ENCODE peak calls at places on chromosomes 16 and 17, in six cellular contexts. One of them, this sample, is unnamed.

GRCh38 chr16:67975321-67976105 is 4.8 kb downstream of the DPEP3 start:
- DNase-seq in lower leg skin: no peak
- DNase-seq in AG09319: no peak
- DNase-seq in HL-60: no peak
- DNase-seq in Calu3: no peak
- DNase-seq in heart right ventricle: no peak
- DNase-seq in this sample: no peak

GRCh38 chr16:79429276-79430128 is 171.0 kb downstream of the MAF start:
- DNase-seq in lower leg skin: no peak
- DNase-seq in AG09319: no peak
- DNase-seq in HL-60: no peak
- DNase-seq in Calu3: no peak
- DNase-seq in heart right ventricle: no peak
- DNase-seq in this sample: no peak

GRCh38 chr17:31574458-31574857 is 183.0 kb downstream of the RAB11FIP4 start:
- DNase-seq in lower leg skin: no peak
- DNase-seq in AG09319: no peak
- DNase-seq in HL-60: no peak
- DNase-seq in Calu3: no peak
- DNase-seq in heart right ventricle: no peak
- DNase-seq in this sample: no peak

GRCh38 chr17:61117983-61118382 is 281.7 kb upstream of the TBX2 start:
- DNase-seq in lower leg skin: no peak
- DNase-seq in AG09319: no peak
- DNase-seq in HL-60: no peak
- DNase-seq in Calu3: no peak
- DNase-seq in heart right ventricle: no peak
- DNase-seq in this sample: no peak

GRCh38 chr16:1645914-1646525 is 32.1 kb upstream of the JPT2 start:
- DNase-seq in lower leg skin: no peak
- DNase-seq in AG09319: no peak
- DNase-seq in HL-60: peak
- DNase-seq in Calu3: no peak
- DNase-seq in heart right ventricle: no peak
- DNase-seq in this sample: no peak

GRCh38 chr17:6098466-6099180 is 28.4 kb downstream of the WSCD1 start:
- DNase-seq in lower leg skin: no peak
- DNase-seq in AG09319: no peak
- DNase-seq in HL-60: no peak
- DNase-seq in Calu3: no peak
- DNase-seq in heart right ventricle: peak
- DNase-seq in this sample: no peak

GRCh38 chr16:54431997-54432367 is 145.4 kb upstream of the IRX3 start:
- DNase-seq in lower leg skin: no peak
- DNase-seq in AG09319: no peak
- DNase-seq in HL-60: no peak
- DNase-seq in Calu3: no peak
- DNase-seq in heart right ventricle: no peak
- DNase-seq in this sample: no peak

GRCh38 chr16:26240807-26241206 is 549.0 kb downstream of the HS3ST4 start:
- DNase-seq in lower leg skin: no peak
- DNase-seq in AG09319: no peak
- DNase-seq in HL-60: no peak
- DNase-seq in Calu3: no peak
- DNase-seq in heart right ventricle: no peak
- DNase-seq in this sample: no peak

GRCh38 chr17:78738698-78739097 is 43.4 kb downstream of the CYTH1 start:
- DNase-seq in lower leg skin: no peak
- DNase-seq in AG09319: no peak
- DNase-seq in HL-60: no peak
- DNase-seq in Calu3: no peak
- DNase-seq in heart right ventricle: no peak
- DNase-seq in this sample: no peak

GRCh38 chr16:83336630-83337029 is 471.1 kb upstream of the HSBP1 start:
- DNase-seq in lower leg skin: no peak
- DNase-seq in AG09319: peak
- DNase-seq in HL-60: no peak
- DNase-seq in Calu3: no peak
- DNase-seq in heart right ventricle: no peak
- DNase-seq in this sample: no peak

GRCh38 chr16:49700222-49700927 is 155.5 kb downstream of the ZNF423 start:
- DNase-seq in lower leg skin: peak
- DNase-seq in AG09319: no peak
- DNase-seq in HL-60: no peak
- DNase-seq in Calu3: no peak
- DNase-seq in heart right ventricle: peak
- DNase-seq in this sample: no peak

GRCh38 chr16:68367034-68367433 is 56.2 kb downstream of the PRMT7 start:
- DNase-seq in lower leg skin: no peak
- DNase-seq in AG09319: peak
- DNase-seq in HL-60: peak
- DNase-seq in Calu3: peak
- DNase-seq in heart right ventricle: no peak
- DNase-seq in this sample: no peak

DNA sequence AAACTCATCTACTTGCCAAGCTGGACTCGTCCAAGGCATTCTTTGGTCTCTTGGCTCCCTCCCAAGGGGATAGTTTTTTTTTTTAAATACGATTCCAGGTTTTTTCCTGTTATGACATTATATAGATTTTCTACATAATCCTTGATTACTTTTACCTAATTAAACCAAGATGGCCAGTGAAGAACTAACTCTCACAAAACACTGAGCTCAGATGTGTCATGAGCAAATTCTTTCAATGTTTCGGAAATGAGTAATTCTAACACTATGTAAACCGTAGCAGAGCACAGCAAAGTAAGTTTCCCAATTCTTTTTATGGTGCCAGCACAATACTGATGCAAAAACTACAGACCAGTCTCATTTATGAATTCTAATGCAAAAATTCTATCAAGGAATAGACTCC is 1.8 kb downstream of the ZNF23 start:
- DNase-seq in lower leg skin: no peak
- DNase-seq in AG09319: peak
- DNase-seq in HL-60: no peak
- DNase-seq in Calu3: no peak
- DNase-seq in heart right ventricle: no peak
- DNase-seq in this sample: peak
- TF ChIP-seq CTCF in lower leg skin: no peak
- TF ChIP-seq CTCF in AG09319: no peak
- TF ChIP-seq CTCF in HL-60: no peak
- TF ChIP-seq CTCF in Calu3: no peak
- TF ChIP-seq CTCF in heart right ventricle: no peak
- TF ChIP-seq CTCF in this sample: no peak

GRCh38 chr17:70527364-70527888 is 358.1 kb downstream of the KCNJ2 start:
- DNase-seq in lower leg skin: no peak
- DNase-seq in AG09319: no peak
- DNase-seq in HL-60: peak
- DNase-seq in Calu3: no peak
- DNase-seq in heart right ventricle: no peak
- DNase-seq in this sample: no peak
- TF ChIP-seq CTCF in lower leg skin: no peak
- TF ChIP-seq CTCF in AG09319: no peak
- TF ChIP-seq CTCF in HL-60: no peak
- TF ChIP-seq CTCF in Calu3: no peak
- TF ChIP-seq CTCF in heart right ventricle: no peak
- TF ChIP-seq CTCF in this sample: no peak

GRCh38 chr17:79984877-79985276 is 50.8 kb downstream of the TBC1D16 start:
- DNase-seq in lower leg skin: no peak
- DNase-seq in AG09319: no peak
- DNase-seq in HL-60: no peak
- DNase-seq in Calu3: no peak
- DNase-seq in heart right ventricle: no peak
- DNase-seq in this sample: no peak
- TF ChIP-seq CTCF in lower leg skin: no peak
- TF ChIP-seq CTCF in AG09319: no peak
- TF ChIP-seq CTCF in HL-60: no peak
- TF ChIP-seq CTCF in Calu3: no peak
- TF ChIP-seq CTCF in heart right ventricle: no peak
- TF ChIP-seq CTCF in this sample: no peak

DNA sequence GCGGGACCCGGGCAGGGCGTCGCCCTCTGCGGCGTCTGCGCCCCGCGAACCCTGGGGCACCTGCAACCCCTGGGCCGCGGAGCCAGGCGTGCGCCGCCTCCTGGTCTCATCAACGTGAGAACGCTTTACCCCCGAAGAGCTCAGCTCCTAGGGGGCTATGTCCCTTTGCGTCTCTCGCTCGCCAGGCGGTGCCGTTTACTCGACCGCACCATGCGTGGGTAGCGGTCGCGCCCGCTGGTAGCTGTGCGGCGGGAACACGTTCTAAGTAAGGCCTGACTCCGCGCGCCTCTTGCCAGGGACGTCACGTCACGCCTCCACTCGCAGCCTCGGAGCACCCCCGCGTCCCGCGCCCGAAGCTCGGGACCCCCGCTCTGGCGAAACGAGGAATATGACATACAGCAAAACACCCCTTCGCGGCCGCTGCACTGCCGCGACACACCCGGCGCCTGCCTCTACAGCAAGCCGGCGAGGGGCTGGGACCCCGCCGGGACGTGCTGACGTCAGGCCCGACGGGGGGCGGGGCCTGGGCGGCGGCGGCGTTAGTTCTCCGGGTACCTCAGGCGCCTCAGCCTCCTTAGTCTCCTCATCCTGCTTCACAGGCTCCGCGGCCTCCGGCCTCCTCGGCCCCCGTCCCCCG is at the start of gene RAB11FIP3:
- DNase-seq in lower leg skin: peak
- DNase-seq in AG09319: peak
- DNase-seq in HL-60: peak
- DNase-seq in Calu3: peak
- DNase-seq in heart right ventricle: peak
- DNase-seq in this sample: no peak
- TF ChIP-seq CTCF in lower leg skin: no peak
- TF ChIP-seq CTCF in AG09319: peak
- TF ChIP-seq CTCF in HL-60: no peak
- TF ChIP-seq CTCF in Calu3: no peak
- TF ChIP-seq CTCF in heart right ventricle: peak
- TF ChIP-seq CTCF in this sample: peak

GRCh38 chr16:86924537-86924936 is 346.2 kb downstream of the FOXL1 start:
- DNase-seq in lower leg skin: no peak
- DNase-seq in AG09319: peak
- DNase-seq in HL-60: no peak
- DNase-seq in Calu3: no peak
- DNase-seq in heart right ventricle: no peak
- DNase-seq in this sample: peak

GRCh38 chr16:86925067-86925791 is 346.9 kb downstream of the FOXL1 start:
- DNase-seq in lower leg skin: no peak
- DNase-seq in AG09319: no peak
- DNase-seq in HL-60: no peak
- DNase-seq in Calu3: no peak
- DNase-seq in heart right ventricle: no peak
- DNase-seq in this sample: peak

GRCh38 chr16:86921289-86921688 is 342.9 kb downstream of the FOXL1 start:
- DNase-seq in lower leg skin: no peak
- DNase-seq in AG09319: no peak
- DNase-seq in HL-60: no peak
- DNase-seq in Calu3: no peak
- DNase-seq in heart right ventricle: no peak
- DNase-seq in this sample: no peak

GRCh38 chr16:86922311-86922710 is 344.0 kb downstream of the FOXL1 start:
- DNase-seq in lower leg skin: no peak
- DNase-seq in AG09319: no peak
- DNase-seq in HL-60: no peak
- DNase-seq in Calu3: no peak
- DNase-seq in heart right ventricle: no peak
- DNase-seq in this sample: no peak

DNA sequence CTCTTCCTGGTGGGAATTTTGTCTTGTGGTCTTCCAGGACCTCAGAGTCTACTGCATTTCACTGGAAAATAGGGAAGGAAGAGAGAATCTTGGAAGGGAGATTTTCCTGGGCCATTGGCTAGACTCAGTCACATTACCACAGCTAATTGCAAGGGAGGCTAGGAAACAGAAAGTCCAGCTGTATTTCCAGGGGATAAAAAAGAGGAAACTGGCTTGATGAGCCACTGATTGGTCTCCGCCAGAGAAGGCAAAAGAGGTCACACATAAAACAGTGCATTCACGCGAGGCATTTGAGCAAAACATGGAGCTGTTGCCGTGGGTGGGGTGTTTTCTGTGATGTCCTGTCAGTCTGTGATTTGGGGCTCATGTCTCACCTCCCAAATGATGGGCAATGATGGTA is 345.3 kb downstream of the FOXL1 start:
- DNase-seq in lower leg skin: no peak
- DNase-seq in AG09319: no peak
- DNase-seq in HL-60: no peak
- DNase-seq in Calu3: no peak
- DNase-seq in heart right ventricle: no peak
- DNase-seq in this sample: no peak
- TF ChIP-seq CTCF in lower leg skin: no peak
- TF ChIP-seq CTCF in AG09319: no peak
- TF ChIP-seq CTCF in HL-60: no peak
- TF ChIP-seq CTCF in Calu3: no peak
- TF ChIP-seq CTCF in heart right ventricle: no peak
- TF ChIP-seq CTCF in this sample: no peak

GRCh38 chr16:3085868-3086595 is 13.1 kb downstream of the ZSCAN10 start:
- DNase-seq in lower leg skin: no peak
- DNase-seq in AG09319: no peak
- DNase-seq in HL-60: no peak
- DNase-seq in Calu3: no peak
- DNase-seq in heart right ventricle: no peak
- DNase-seq in this sample: no peak

GRCh38 chr16:3086596-3087242 is 12.4 kb downstream of the ZSCAN10 start:
- DNase-seq in lower leg skin: no peak
- DNase-seq in AG09319: no peak
- DNase-seq in HL-60: peak
- DNase-seq in Calu3: no peak
- DNase-seq in heart right ventricle: peak
- DNase-seq in this sample: no peak

GRCh38 chr16:3088450-3088849 is 10.6 kb downstream of the ZSCAN10 start:
- DNase-seq in lower leg skin: no peak
- DNase-seq in AG09319: no peak
- DNase-seq in HL-60: no peak
- DNase-seq in Calu3: no peak
- DNase-seq in heart right ventricle: no peak
- DNase-seq in this sample: no peak

GRCh38 chr16:3087836-3088235 is 11.3 kb downstream of the ZSCAN10 start:
- DNase-seq in lower leg skin: no peak
- DNase-seq in AG09319: no peak
- DNase-seq in HL-60: no peak
- DNase-seq in Calu3: no peak
- DNase-seq in heart right ventricle: peak
- DNase-seq in this sample: no peak

DNA sequence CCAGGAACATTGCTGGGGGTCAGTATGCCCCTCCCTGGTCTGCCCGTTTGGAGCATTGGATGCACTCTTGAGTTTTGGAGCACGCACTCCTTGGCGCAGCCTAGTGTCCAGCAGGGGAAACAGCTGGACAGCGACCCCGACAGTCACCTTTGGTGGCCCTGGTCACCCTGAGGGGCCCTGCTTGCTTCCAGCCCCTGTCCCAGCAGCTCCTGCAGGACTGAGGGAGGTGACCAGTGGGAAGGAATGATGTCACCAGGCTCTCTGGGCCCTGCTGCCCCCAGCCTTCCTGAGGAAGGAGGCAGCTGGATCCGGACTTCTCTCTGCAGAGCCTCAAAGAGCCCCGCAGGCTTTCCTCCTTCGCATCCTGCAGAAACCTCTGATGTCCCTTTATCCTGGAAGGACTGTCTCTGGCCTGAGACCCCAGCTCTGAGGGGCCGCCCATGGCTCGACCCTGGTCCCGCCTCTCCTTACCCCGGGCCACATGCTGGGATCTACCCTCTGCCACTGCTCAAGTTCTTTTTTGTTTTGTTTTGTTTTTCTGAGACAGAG is 11.8 kb downstream of the ZSCAN10 start:
- DNase-seq in lower leg skin: no peak
- DNase-seq in AG09319: no peak
- DNase-seq in HL-60: no peak
- DNase-seq in Calu3: no peak
- DNase-seq in heart right ventricle: peak
- DNase-seq in this sample: no peak
- TF ChIP-seq CTCF in lower leg skin: no peak
- TF ChIP-seq CTCF in AG09319: peak
- TF ChIP-seq CTCF in HL-60: peak
- TF ChIP-seq CTCF in Calu3: no peak
- TF ChIP-seq CTCF in heart right ventricle: peak
- TF ChIP-seq CTCF in this sample: no peak

This sample was measured in AG04449.